ENCODE peak calls at places on chromosomes 11 and 22, in four cellular contexts. J is body of pancreas, R is cardiac muscle cell, K is heart left ventricle. W is an unnamed sample.

GRCh38 chr22:20615533-20616450 is 108.4 kb downstream of the MED15 start:
- DNase-seq in R (no peak), J (no peak), K (peak), W (peak)

GRCh38 chr11:115657586-115657985 is 153.4 kb upstream of the CADM1 start:
- DNase-seq in J (no peak), K (no peak), R (no peak), W (no peak)

GRCh38 chr11:10522276-10522675 is 18.7 kb downstream of the RNF141 start:
- DNase-seq in J (no peak), K (no peak), R (no peak), W (no peak)

GRCh38 chr11:116697639-116698038 is 75.1 kb downstream of the BUD13 start:
- DNase-seq in R (no peak), K (no peak), J (no peak), W (no peak)

GRCh38 chr22:48167238-48167637 is 1404.8 kb downstream of the TBC1D22A start:
- DNase-seq in K (no peak), J (no peak), R (peak), W (no peak)

GRCh38 chr11:120011836-120012235 is 126.1 kb downstream of the TRIM29 start:
- DNase-seq in K (no peak), R (no peak), J (no peak), W (no peak)

GRCh38 chr11:95924414-95924760 is 480 bp upstream of the MTMR2 start:
- DNase-seq in J (no peak), R (peak), K (no peak), W (peak)

GRCh38 chr22:44130076-44130711 is 50.5 kb upstream of the PARVG start:
- DNase-seq in K (no peak), R (no peak), J (no peak), W (no peak)

GRCh38 chr11:10938231-10938630 is 80.4 kb upstream of the ZBED5 start:
- DNase-seq in R (no peak), J (no peak), K (no peak), W (no peak)

GRCh38 chr11:34332524-34332923 is 25.3 kb downstream of the ABTB2 start:
- DNase-seq in J (no peak), R (no peak), K (no peak), W (no peak)

GRCh38 chr11:22244986-22245592 is 52.2 kb downstream of the ANO5 start:
- DNase-seq in J (peak), R (peak), K (peak), W (no peak)

GRCh38 chr11:112481431-112481830 is 220.8 kb upstream of the PLET1 start:
- DNase-seq in R (no peak), J (no peak), K (no peak), W (no peak)

GRCh38 chr11:3154001-3154599 is 11.0 kb downstream of the OSBPL5 start:
- DNase-seq in R (peak), K (peak), J (no peak), W (peak)

GRCh38 chr22:32940736-32941135 is 117.4 kb downstream of the SYN3 start:
- DNase-seq in K (no peak), J (no peak), R (no peak), W (no peak)

GRCh38 chr11:44940835-44941234 is 9.8 kb downstream of the TP53I11 start:
- DNase-seq in J (no peak), K (no peak), R (no peak), W (no peak)

GRCh38 chr11:44938066-44938691 is 12.5 kb downstream of the TP53I11 start:
- DNase-seq in K (no peak), J (no peak), R (no peak), W (no peak)

GRCh38 chr11:44940424-44940823 is 10.3 kb downstream of the TP53I11 start:
- DNase-seq in K (no peak), R (no peak), J (no peak), W (no peak)

GRCh38 chr11:44941286-44942021 is 9.2 kb downstream of the TP53I11 start:
- DNase-seq in K (no peak), J (no peak), R (no peak), W (no peak)

GRCh38 chr11:44939673-44940072 is 11.0 kb downstream of the TP53I11 start:
- DNase-seq in R (peak), J (no peak), K (no peak), W (peak)
- TF ChIP-seq CTCF in R (peak), J (no peak), K (no peak), W (peak)

GRCh38 chr11:60756307-60757032 is at the start of gene MS4A15:
- DNase-seq in K (no peak), R (peak), J (peak), W (no peak)
- TF ChIP-seq CTCF in K (no peak), R (peak), J (peak), W (peak)

GRCh38 chr11:133911169-133911568 is 45.6 kb downstream of the IGSF9B start:
- DNase-seq in R (no peak), K (no peak), J (no peak), W (peak)
- TF ChIP-seq CTCF in R (peak), K (no peak), J (no peak), W (no peak)

DNA sequence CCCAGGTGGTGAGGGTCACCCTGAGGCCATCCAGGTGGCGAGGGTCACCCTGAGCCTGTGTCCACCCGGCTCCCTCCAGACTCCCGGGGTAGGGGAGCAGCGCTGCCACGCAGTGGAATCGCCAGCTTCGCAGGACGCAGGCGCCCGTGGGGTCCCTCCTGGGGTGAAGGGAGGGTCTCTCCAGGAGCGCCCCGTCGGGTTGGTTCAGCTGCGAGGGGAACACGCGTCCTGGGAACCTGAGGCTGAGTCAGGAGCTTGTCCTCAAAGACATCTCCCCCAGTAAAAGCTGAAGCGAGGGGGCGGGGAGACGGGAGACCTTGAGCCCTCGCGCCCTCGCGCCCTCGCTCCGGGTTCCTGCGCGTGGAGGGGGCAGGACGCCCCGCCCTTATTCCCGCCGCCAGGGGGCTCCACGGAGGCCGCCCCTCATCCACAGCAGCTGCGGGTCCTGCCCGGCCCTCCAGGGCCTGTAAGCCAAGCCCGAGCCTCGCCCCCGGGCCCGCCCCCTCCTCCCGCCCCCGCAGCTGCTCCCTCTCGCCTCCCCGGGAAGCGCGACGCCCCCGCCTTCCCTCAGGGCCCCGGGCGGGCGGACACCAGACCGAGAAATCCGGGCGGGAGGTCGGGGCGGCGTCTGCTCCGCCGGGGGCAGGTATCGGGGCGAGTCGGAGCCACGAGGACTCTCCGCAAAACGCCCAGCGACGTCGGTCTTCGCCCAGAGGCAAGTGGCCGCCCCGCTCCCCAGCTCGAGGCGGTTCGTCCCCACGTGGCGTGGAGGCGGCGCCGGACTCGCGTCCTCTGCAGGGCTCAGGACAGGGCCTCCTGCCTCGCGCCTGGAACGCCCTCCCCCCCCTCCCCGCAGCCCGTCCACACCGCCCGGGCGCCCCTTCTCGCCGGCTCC is 22.8 kb downstream of the PIM3 start:
- DNase-seq in R (no peak), J (peak), K (no peak), W (peak)
- TF ChIP-seq CTCF in R (peak), J (peak), K (peak), W (no peak)